ENCODE peak calls at places on chromosomes 4 and X, in six cellular contexts. B is psoas muscle, M is retinal pigment epithelial cell, D is H9, H is WERI-Rb-1, R is IMR-90. E is an unnamed sample.
A peak's percentile ranks its signal among the peaks of the same experiment; 100 is the strongest.

GRCh38 chrX:10450959-10451355 is 169.4 kb downstream of the MID1 start:
- DNase-seq in B (no peak), M (no peak), D (no peak), H (no peak), R (no peak), E (no peak)

GRCh38 chr4:73726000-73726399 is 14.4 kb upstream of the CXCL8 start:
- DNase-seq in B (no peak), M (peak; percentile 93), D (no peak), H (no peak), R (peak; percentile 93), E (no peak)

GRCh38 chr4:172983014-172983413 is 185.6 kb upstream of the GALNT7 start:
- DNase-seq in B (no peak), M (no peak), D (no peak), H (no peak), R (no peak), E (no peak)

GRCh38 chr4:148152868-148153630 is 289.2 kb downstream of the NR3C2 start:
- DNase-seq in B (no peak), M (no peak), D (no peak), H (no peak), R (no peak), E (no peak)

GRCh38 chr4:31370866-31371465 is 650.8 kb downstream of the PCDH7 start:
- DNase-seq in B (no peak), M (no peak), D (no peak), H (peak; percentile 20), R (peak; percentile 28), E (peak; percentile 5)

GRCh38 chr4:124863039-124863545 is 150.6 kb upstream of the ANKRD50 start:
- DNase-seq in B (no peak), M (no peak), D (no peak), H (no peak), R (no peak), E (no peak)

GRCh38 chrX:71910526-71911022 is at the start of gene NHSL2:
- DNase-seq in B (peak; percentile 56), M (no peak), D (peak; percentile 67), H (peak; percentile 78), R (peak; percentile 6), E (peak; percentile 36)

GRCh38 chr4:114598191-114599121 is at the start of gene UGT8:
- DNase-seq in B (peak; percentile 51), M (no peak), D (peak; percentile 77), H (peak; percentile 95), R (no peak), E (peak; percentile 59)

GRCh38 chr4:185879666-185880312 is 67.8 kb upstream of the SORBS2 start:
- DNase-seq in B (no peak), M (no peak), D (no peak), H (no peak), R (no peak), E (no peak)

GRCh38 chr4:119627267-119628190 is 1.1 kb downstream of the PDE5A start:
- DNase-seq in B (peak; percentile 77), M (no peak), D (peak; percentile 74), H (peak; percentile 71), R (peak; percentile 86), E (peak; percentile 81)

GRCh38 chr4:26611879-26612278 is 28.0 kb downstream of the TBC1D19 start:
- DNase-seq in B (no peak), M (no peak), D (no peak), H (no peak), R (no peak), E (no peak)

GRCh38 chrX:17007134-17007768 is 60.8 kb downstream of the REPS2 start:
- DNase-seq in B (no peak), M (no peak), D (peak; percentile 42), H (peak; percentile 62), R (no peak), E (no peak)

GRCh38 chr4:6772223-6772928 is 10.2 kb upstream of the KIAA0232 start:
- DNase-seq in B (peak; percentile 23), M (no peak), D (no peak), H (no peak), R (no peak), E (no peak)

GRCh38 chr4:58456727-58457384 is 1346.7 kb upstream of the IGFBP7 start:
- DNase-seq in B (no peak), M (no peak), D (no peak), H (no peak), R (no peak), E (no peak)

GRCh38 chrX:116114999-116115398 is 55.5 kb upstream of the AGTR2 start:
- DNase-seq in B (no peak), M (no peak), D (no peak), H (no peak), R (no peak), E (no peak)

GRCh38 chr4:137422666-137423065 is 109.6 kb downstream of the PCDH18 start:
- DNase-seq in B (no peak), M (no peak), D (no peak), H (no peak), R (no peak), E (no peak)

GRCh38 chr4:3226944-3227343 is 22.0 kb upstream of the MSANTD1 start:
- DNase-seq in B (peak; percentile 28), M (no peak), D (no peak), H (no peak), R (no peak), E (no peak)

GRCh38 chr4:117777721-117778120 is 256.6 kb upstream of the NDST3 start:
- DNase-seq in B (no peak), M (no peak), D (no peak), H (no peak), R (no peak), E (no peak)

GRCh38 chr4:117770269-117771087 is 263.8 kb upstream of the NDST3 start:
- DNase-seq in B (peak; percentile 23), M (no peak), D (no peak), H (no peak), R (no peak), E (no peak)

GRCh38 chr4:117773067-117773946 is 261.0 kb upstream of the NDST3 start:
- DNase-seq in B (no peak), M (no peak), D (no peak), H (no peak), R (no peak), E (no peak)

GRCh38 chr4:117768610-117769009 is 265.7 kb upstream of the NDST3 start:
- DNase-seq in B (no peak), M (no peak), D (no peak), H (no peak), R (no peak), E (no peak)

DNA sequence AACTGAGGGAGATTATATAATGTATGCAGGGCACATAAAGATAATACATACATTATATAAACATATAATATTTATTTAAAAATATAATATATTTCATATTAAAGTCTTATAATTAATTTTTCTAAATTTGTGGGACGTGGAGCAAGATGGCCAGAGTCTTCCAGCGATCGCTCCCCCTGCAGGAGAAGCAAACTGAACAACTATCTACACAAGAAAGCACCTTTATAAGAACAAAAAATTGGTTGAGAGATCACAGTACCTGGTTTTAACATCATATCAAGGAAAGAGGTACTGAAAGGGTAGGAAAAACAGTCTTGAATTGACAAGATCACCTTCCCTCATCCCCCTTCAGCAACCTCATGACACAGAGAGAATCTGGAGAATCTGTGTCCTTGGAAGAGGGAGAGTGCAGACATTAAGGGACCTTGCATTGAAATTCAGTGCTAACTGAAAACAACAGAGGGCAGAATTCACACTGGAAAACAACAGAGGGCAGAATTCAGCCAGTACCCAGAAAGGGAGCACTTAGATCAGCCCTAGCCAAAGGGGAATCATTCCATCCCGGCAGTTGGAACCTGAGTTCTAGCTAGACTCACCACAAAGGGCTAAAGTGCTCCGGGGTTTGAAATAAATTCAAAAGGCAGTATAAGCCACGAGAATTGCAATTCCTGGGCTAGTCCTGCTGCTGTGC is 262.5 kb upstream of the NDST3 start:
- DNase-seq in B (no peak), M (no peak), D (peak; percentile 47), H (no peak), R (no peak), E (no peak)
- TF ChIP-seq CTCF in B (no peak), M (no peak), D (peak; percentile 61), H (peak; percentile 19), R (no peak), E (peak; percentile 21)

GRCh38 chr4:13797061-13797460 is 169.5 kb upstream of the BOD1L1 start:
- DNase-seq in B (no peak), M (no peak), D (no peak), H (no peak), R (no peak), E (no peak)
- TF ChIP-seq CTCF in B (no peak), M (no peak), D (no peak), H (no peak), R (no peak), E (no peak)

GRCh38 chr4:82469776-82470345 is 39.5 kb downstream of the ENOPH1 start:
- DNase-seq in B (no peak), M (peak; percentile 10), D (no peak), H (no peak), R (peak; percentile 70), E (no peak)
- TF ChIP-seq CTCF in B (no peak), M (peak; percentile 3), D (no peak), H (no peak), R (no peak), E (no peak)

GRCh38 chrX:66021758-66022741 is 17.8 kb downstream of the VSIG4 start:
- DNase-seq in B (no peak), M (no peak), D (no peak), H (no peak), R (no peak), E (no peak)

GRCh38 chrX:66024570-66024969 is 15.3 kb downstream of the VSIG4 start:
- DNase-seq in B (no peak), M (no peak), D (no peak), H (no peak), R (no peak), E (no peak)

GRCh38 chrX:66021407-66021757 is 18.5 kb downstream of the VSIG4 start:
- DNase-seq in B (no peak), M (no peak), D (no peak), H (no peak), R (no peak), E (no peak)

GRCh38 chrX:66023726-66024467 is 16.0 kb downstream of the VSIG4 start:
- DNase-seq in B (no peak), M (no peak), D (no peak), H (no peak), R (no peak), E (no peak)

DNA sequence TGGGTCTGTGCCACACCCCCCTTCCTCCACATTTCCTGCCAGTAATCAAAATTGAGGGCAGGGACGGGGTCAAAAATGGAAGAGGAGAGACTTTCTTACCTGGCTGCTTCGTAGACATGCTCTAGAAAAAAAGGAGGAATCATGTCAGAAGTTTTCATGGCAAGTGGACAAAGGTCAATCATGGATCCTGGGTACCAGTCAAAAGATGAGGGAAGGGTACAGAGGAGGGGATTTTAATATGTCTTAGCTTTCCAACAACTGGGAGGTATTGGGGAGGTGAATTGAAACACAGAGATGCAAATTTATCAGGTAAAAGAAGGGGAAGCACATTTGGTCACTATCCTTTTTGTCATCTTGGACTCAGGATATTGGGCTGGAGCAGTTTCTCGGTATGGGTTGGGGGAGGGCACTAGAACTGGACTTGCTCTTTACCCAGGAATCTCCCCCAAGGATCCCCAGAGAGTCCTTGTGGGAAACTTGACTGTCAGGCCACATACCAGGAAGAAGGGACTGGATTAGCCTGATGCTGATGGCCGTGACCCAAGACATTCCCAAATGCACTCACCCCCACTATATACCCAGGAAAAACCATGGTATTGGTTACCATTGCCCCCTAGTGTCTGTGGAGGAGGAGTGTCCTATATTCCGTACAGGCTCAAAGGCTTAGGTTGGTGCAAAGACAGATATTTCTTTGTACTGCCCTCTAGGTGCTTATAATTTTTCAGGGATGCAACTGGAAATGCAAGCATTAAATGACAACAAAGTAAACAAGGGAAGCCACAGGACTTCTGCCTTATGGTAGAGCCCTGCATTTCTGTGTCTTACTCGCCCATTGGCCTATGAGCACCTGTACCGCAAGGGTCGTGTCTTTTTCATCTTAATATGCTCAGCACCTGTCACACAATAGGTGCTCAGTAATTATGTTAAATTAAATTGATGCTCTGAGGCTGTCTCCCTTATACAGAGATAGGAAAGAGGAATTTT is 16.8 kb downstream of the VSIG4 start:
- DNase-seq in B (no peak), M (no peak), D (peak; percentile 25), H (no peak), R (no peak), E (peak; percentile 3)
- TF ChIP-seq CTCF in B (no peak), M (no peak), D (peak; percentile 54), H (no peak), R (peak; percentile 12), E (no peak)

E was measured in endothelial cell.